ENCODE peak calls at places on chromosomes 13 and 19, in seven cellular contexts. Q is stomach, U is SK-N-SH, J is HCT116, I is GM23338, Y is sigmoid colon, S is breast epithelium. E is an unnamed sample.

GRCh38 chr19:5352229-5352763 is 11.7 kb upstream of the PTPRS start:
- DNase-seq in Q (no peak), U (no peak), J (peak; percentile 84), I (peak; percentile 68), Y (no peak), S (no peak), E (no peak)

GRCh38 chr19:28444371-28444770 is 768.6 kb downstream of the UQCRFS1 start:
- DNase-seq in Q (no peak), U (no peak), J (no peak), I (no peak), Y (no peak), S (no peak), E (no peak)

GRCh38 chr19:2455481-2456300 is 1.1 kb downstream of the LMNB2 start:
- DNase-seq in Q (peak; percentile 49), U (peak; percentile 75), J (no peak), I (no peak), Y (no peak), S (no peak), E (peak; percentile 45)

GRCh38 chr19:17996826-17997316 is 11.1 kb upstream of the ARRDC2 start:
- DNase-seq in Q (peak; percentile 91), U (peak; percentile 95), J (peak; percentile 48), I (peak; percentile 85), Y (peak; percentile 92), S (peak; percentile 89), E (peak; percentile 90)

GRCh38 chr19:3061214-3062161 is 807 bp downstream of the TLE5 start:
- DNase-seq in Q (peak; percentile 52), U (peak; percentile 86), J (no peak), I (no peak), Y (peak; percentile 84), S (no peak), E (peak; percentile 51)

GRCh38 chr19:39568604-39569003 is 28.6 kb upstream of the EID2 start:
- DNase-seq in Q (no peak), U (no peak), J (no peak), I (no peak), Y (no peak), S (no peak), E (no peak)

GRCh38 chr13:75996582-75996981 is 360.5 kb downstream of the LMO7 start:
- DNase-seq in Q (no peak), U (no peak), J (no peak), I (no peak), Y (no peak), S (no peak), E (no peak)

GRCh38 chr19:4115050-4115817 is 8.7 kb downstream of the MAP2K2 start:
- DNase-seq in Q (peak; percentile 43), U (peak; percentile 7), J (no peak), I (no peak), Y (no peak), S (no peak), E (peak; percentile 49)

GRCh38 chr19:36266375-36266961 is 51.6 kb downstream of the ZNF146 start:
- DNase-seq in Q (no peak), U (no peak), J (no peak), I (no peak), Y (no peak), S (no peak), E (no peak)

GRCh38 chr13:101785858-101786257 is 333.4 kb downstream of the ITGBL1 start:
- DNase-seq in Q (no peak), U (peak; percentile 22), J (peak; percentile 10), I (peak; percentile 77), Y (no peak), S (no peak), E (no peak)

GRCh38 chr19:18291590-18292459 is 10.4 kb upstream of the JUND start:
- DNase-seq in Q (peak; percentile 82), U (peak; percentile 89), J (no peak), I (peak; percentile 86), Y (peak; percentile 96), S (peak; percentile 80), E (peak; percentile 94)

GRCh38 chr13:98761126-98761978 is 8.9 kb upstream of the SLC15A1 start:
- DNase-seq in Q (peak; percentile 34), U (no peak), J (no peak), I (no peak), Y (no peak), S (no peak), E (no peak)

GRCh38 chr19:3450796-3451411 is 29.4 kb downstream of the SMIM24 start:
- DNase-seq in Q (peak; percentile 34), U (no peak), J (no peak), I (no peak), Y (peak; percentile 96), S (no peak), E (peak; percentile 77)

GRCh38 chr13:33953203-33953602 is 135.3 kb downstream of the RFC3 start:
- DNase-seq in Q (no peak), U (no peak), J (no peak), I (no peak), Y (no peak), S (no peak), E (no peak)

GRCh38 chr19:17560205-17560595 is 4.8 kb downstream of the COLGALT1 start:
- DNase-seq in Q (no peak), U (no peak), J (no peak), I (no peak), Y (no peak), S (no peak), E (peak; percentile 75)

GRCh38 chr13:109977212-109977968 is 191.0 kb upstream of the IRS2 start:
- DNase-seq in Q (no peak), U (no peak), J (no peak), I (no peak), Y (no peak), S (no peak), E (no peak)

GRCh38 chr13:99991013-99991805 is 9.6 kb downstream of the ZIC2 start:
- DNase-seq in Q (no peak), U (peak; percentile 26), J (no peak), I (peak; percentile 68), Y (no peak), S (no peak), E (peak; percentile 61)

GRCh38 chr19:56839665-56840451 is 668 bp downstream of the PEG3 start:
- DNase-seq in Q (peak; percentile 61), U (peak; percentile 72), J (no peak), I (no peak), Y (peak; percentile 99), S (peak; percentile 94), E (peak; percentile 92)

GRCh38 chr19:53507523-53508442 is 30.2 kb upstream of the ZNF331 start:
- DNase-seq in Q (no peak), U (no peak), J (no peak), I (no peak), Y (no peak), S (no peak), E (no peak)

GRCh38 chr19:39296906-39297305 is 699 bp downstream of the IFNL1 start:
- DNase-seq in Q (no peak), U (no peak), J (no peak), I (no peak), Y (peak; percentile 5), S (no peak), E (no peak)

GRCh38 chr13:24459234-24459633 is 53.3 kb downstream of the PARP4 start:
- DNase-seq in Q (no peak), U (no peak), J (no peak), I (no peak), Y (no peak), S (no peak), E (no peak)

GRCh38 chr13:111183087-111183645 is 68.1 kb downstream of the ARHGEF7 start:
- DNase-seq in Q (no peak), U (no peak), J (no peak), I (no peak), Y (no peak), S (no peak), E (no peak)

GRCh38 chr19:8022275-8022674 is 16.8 kb upstream of the ELAVL1 start:
- DNase-seq in Q (peak; percentile 29), U (no peak), J (no peak), I (no peak), Y (no peak), S (no peak), E (peak; percentile 81)

GRCh38 chr19:18946918-18947317 is 5.9 kb upstream of the HOMER3 start:
- DNase-seq in Q (no peak), U (no peak), J (no peak), I (no peak), Y (no peak), S (no peak), E (no peak)

GRCh38 chr19:44636439-44637389 is 7.0 kb upstream of the PVR start:
- DNase-seq in Q (no peak), U (no peak), J (no peak), I (no peak), Y (no peak), S (no peak), E (no peak)

GRCh38 chr13:114105351-114106225 is 26.8 kb downstream of the RASA3 start:
- DNase-seq in Q (no peak), U (peak; percentile 85), J (no peak), I (no peak), Y (peak; percentile 75), S (peak; percentile 43), E (peak; percentile 17)

GRCh38 chr13:74796126-74796643 is 662.0 kb upstream of the KLF12 start:
- DNase-seq in Q (no peak), U (no peak), J (no peak), I (no peak), Y (no peak), S (no peak), E (no peak)
- TF ChIP-seq CTCF in Q (no peak), U (no peak), J (no peak), I (peak; percentile 57), Y (no peak), S (no peak), E (no peak)

GRCh38 chr19:10107254-10107653 is 1.1 kb downstream of the PPAN start:
- DNase-seq in Q (no peak), U (no peak), J (no peak), I (no peak), Y (no peak), S (no peak), E (no peak)
- TF ChIP-seq POLR2AphosphoS5 in Q (no peak), U (no peak), J (peak; percentile 12), I (no peak), Y (no peak), S (no peak), E (no peak)

GRCh38 chr13:112521073-112521685 is 66.8 kb downstream of the TUBGCP3 start:
- DNase-seq in Q (no peak), U (no peak), J (no peak), I (no peak), Y (no peak), S (no peak), E (no peak)
- H3K27me3 ChIP-seq in Q (no peaks in the 10 kb centered on the region), U (no peaks in the 10 kb centered on the region), J (no peaks in the 10 kb centered on the region), I (no peaks in the 10 kb centered on the region), Y (no peaks in the 10 kb centered on the region), S (no peaks in the 10 kb centered on the region), E (no peaks in the 10 kb centered on the region)

DNA sequence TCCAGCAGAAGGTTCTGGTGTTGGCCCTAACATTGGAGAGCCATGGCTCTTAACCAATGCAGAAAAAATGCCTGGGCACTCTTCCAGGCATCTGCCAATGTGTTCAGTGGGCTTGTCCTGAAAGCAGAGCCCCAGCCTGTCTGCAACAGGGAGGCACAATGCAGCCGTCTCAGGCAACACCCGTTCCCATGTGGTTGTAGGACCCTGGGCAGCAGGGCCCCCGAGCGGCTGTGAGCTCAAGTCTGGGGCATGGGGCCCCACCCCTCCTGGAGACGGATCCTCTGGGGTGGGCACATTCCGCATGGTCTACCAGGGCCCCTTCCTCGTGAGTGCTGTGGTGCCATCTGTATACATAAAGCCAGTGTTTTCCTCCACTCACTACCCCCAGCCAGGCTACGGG is 58.2 kb upstream of the SIAH3 start:
- DNase-seq in Q (no peak), U (no peak), J (no peak), I (no peak), Y (no peak), S (no peak), E (no peak)
- TF ChIP-seq CTCF in Q (no peak), U (no peak), J (no peak), I (no peak), Y (no peak), S (no peak), E (no peak)

E was measured in upper lobe of left lung.